ENCODE peak calls at places on chromosomes 16 and 17, in four cellular contexts. One of them, this sample, is unnamed.

GRCh38 chr17:9973689-9974459 is 68.8 kb upstream of the RCVRN start:
- DNase-seq in GM12878: no peak
- DNase-seq in T47D: no peak
- DNase-seq in K562: no peak
- DNase-seq in this sample: no peak

GRCh38 chr17:48153711-48154642 is 46.4 kb downstream of the SNX11 start:
- DNase-seq in GM12878: no peak
- DNase-seq in T47D: peak; percentile 62
- DNase-seq in K562: peak; percentile 65
- DNase-seq in this sample: peak; percentile 62

GRCh38 chr17:73815474-73815873 is 171.2 kb upstream of the SDK2 start:
- DNase-seq in GM12878: no peak
- DNase-seq in T47D: no peak
- DNase-seq in K562: no peak
- DNase-seq in this sample: no peak

GRCh38 chr17:36072431-36073121 is 8.5 kb downstream of the CCL18 start:
- DNase-seq in GM12878: peak; percentile 69
- DNase-seq in K562: peak; percentile 80
- DNase-seq in T47D: no peak
- DNase-seq in this sample: peak; percentile 62

GRCh38 chr17:68906638-68907037 is 48.6 kb downstream of the ABCA8 start:
- DNase-seq in GM12878: no peak
- DNase-seq in T47D: no peak
- DNase-seq in K562: no peak
- DNase-seq in this sample: peak; percentile 24

GRCh38 chr17:1627987-1628855 is at the start of gene SLC43A2:
- DNase-seq in T47D: peak; percentile 95
- DNase-seq in K562: peak; percentile 87
- DNase-seq in GM12878: no peak
- DNase-seq in this sample: peak; percentile 97

GRCh38 chr16:1066584-1067172 is 5.9 kb upstream of the SSTR5 start:
- DNase-seq in GM12878: no peak
- DNase-seq in T47D: no peak
- DNase-seq in K562: no peak
- DNase-seq in this sample: no peak

GRCh38 chr17:83179378-83179777 is 100.0 kb downstream of the METRNL start:
- DNase-seq in GM12878: no peak
- DNase-seq in T47D: no peak
- DNase-seq in K562: no peak
- DNase-seq in this sample: no peak

GRCh38 chr16:88588754-88589153 is 18.6 kb downstream of the ZC3H18 start:
- DNase-seq in K562: no peak
- DNase-seq in T47D: no peak
- DNase-seq in GM12878: no peak
- DNase-seq in this sample: no peak

GRCh38 chr16:10929853-10930754 is 12.2 kb downstream of the DEXI start:
- DNase-seq in T47D: no peak
- DNase-seq in GM12878: no peak
- DNase-seq in K562: no peak
- DNase-seq in this sample: no peak

GRCh38 chr16:85415196-85415988 is 197.7 kb upstream of the GSE1 start:
- DNase-seq in K562: no peak
- DNase-seq in GM12878: no peak
- DNase-seq in T47D: no peak
- DNase-seq in this sample: peak; percentile 69

GRCh38 chr16:85418978-85419491 is 194.1 kb upstream of the GSE1 start:
- DNase-seq in K562: no peak
- DNase-seq in GM12878: no peak
- DNase-seq in T47D: no peak
- DNase-seq in this sample: no peak

GRCh38 chr16:85413713-85414663 is 199.1 kb upstream of the GSE1 start:
- DNase-seq in GM12878: no peak
- DNase-seq in T47D: no peak
- DNase-seq in K562: no peak
- DNase-seq in this sample: no peak

GRCh38 chr16:85417156-85417860 is 195.8 kb upstream of the GSE1 start:
- DNase-seq in K562: no peak
- DNase-seq in T47D: no peak
- DNase-seq in GM12878: no peak
- DNase-seq in this sample: no peak

GRCh38 chr16:85416267-85417109 is 196.6 kb upstream of the GSE1 start:
- DNase-seq in T47D: peak; percentile 95
- DNase-seq in K562: peak; percentile 96
- DNase-seq in GM12878: no peak
- DNase-seq in this sample: peak; percentile 79
- TF ChIP-seq JUND in T47D: no peak
- TF ChIP-seq JUND in K562: no peak
- TF ChIP-seq JUND in GM12878: no peak
- TF ChIP-seq JUND in this sample: no peak

DNA sequence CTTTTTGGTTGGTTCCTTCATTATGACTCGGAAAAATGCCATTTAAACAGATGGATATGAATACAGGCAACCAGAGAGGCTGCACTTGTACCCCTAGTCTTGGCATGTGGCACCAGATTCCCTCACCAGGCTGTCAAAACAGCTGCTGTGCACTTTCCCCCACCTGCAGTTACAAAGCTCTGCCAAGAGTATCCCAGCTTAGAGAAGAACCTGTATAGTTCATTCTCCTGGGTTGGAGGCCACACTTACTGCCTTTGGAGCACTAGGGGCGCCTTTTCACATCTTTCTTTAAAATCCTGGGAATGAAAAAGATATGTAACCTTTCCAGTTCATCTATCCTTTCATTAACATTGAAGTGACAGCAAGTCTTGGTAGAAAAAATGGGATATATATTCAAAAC is 190.4 kb downstream of the KIF2B start:
- DNase-seq in K562: no peak
- DNase-seq in GM12878: no peak
- DNase-seq in T47D: no peak
- DNase-seq in this sample: no peak
- TF ChIP-seq JUND in K562: no peak
- TF ChIP-seq JUND in GM12878: no peak
- TF ChIP-seq JUND in T47D: no peak
- TF ChIP-seq JUND in this sample: no peak

GRCh38 chr17:44971776-44972483 is 3.8 kb upstream of the C1QL1 start:
- DNase-seq in K562: no peak
- DNase-seq in T47D: no peak
- DNase-seq in GM12878: no peak
- DNase-seq in this sample: no peak

GRCh38 chr17:44968225-44969143 is at the start of gene C1QL1:
- DNase-seq in GM12878: no peak
- DNase-seq in K562: peak; percentile 99
- DNase-seq in T47D: peak; percentile 100
- DNase-seq in this sample: peak; percentile 100

GRCh38 chr17:44967907-44968224 is 237 bp downstream of the C1QL1 start:
- DNase-seq in T47D: no peak
- DNase-seq in K562: no peak
- DNase-seq in GM12878: no peak
- DNase-seq in this sample: no peak

GRCh38 chr17:44969144-44969780 is 1.2 kb upstream of the C1QL1 start:
- DNase-seq in T47D: no peak
- DNase-seq in GM12878: no peak
- DNase-seq in K562: no peak
- DNase-seq in this sample: peak; percentile 19

DNA sequence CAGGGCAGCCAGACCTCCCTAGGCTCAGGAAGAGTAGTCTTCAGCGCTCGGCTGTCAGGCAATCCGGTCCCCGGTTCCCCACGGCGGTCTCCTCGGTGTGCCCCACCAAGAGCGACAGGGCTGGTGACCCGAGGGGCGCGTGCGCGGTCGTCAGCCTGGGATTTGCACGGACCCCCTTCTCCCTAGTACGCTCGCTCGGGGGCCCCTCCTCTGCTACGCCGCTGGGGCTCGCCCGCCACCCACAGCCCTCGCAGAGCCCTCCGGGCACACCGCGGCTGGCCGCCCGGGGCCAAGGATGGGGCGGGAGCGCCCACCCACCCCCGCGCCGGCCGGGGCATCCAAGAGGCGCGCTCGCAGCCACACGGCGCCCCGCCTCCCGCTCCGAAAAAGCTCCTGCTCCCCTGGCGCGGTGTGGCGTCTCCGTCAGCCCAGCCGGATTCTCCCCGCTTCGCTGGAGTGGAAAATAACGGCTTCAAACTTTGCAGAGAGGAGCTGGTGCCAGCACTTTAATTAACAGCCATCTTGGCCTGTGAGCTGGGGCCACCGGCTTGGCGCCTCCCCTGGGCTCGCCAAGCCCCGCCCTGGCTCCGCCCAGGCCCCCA is 2.1 kb upstream of the C1QL1 start:
- DNase-seq in T47D: no peak
- DNase-seq in GM12878: no peak
- DNase-seq in K562: peak; percentile 35
- DNase-seq in this sample: peak; percentile 77
- TF ChIP-seq JUND in T47D: no peak
- TF ChIP-seq JUND in GM12878: no peak
- TF ChIP-seq JUND in K562: no peak
- TF ChIP-seq JUND in this sample: no peak

DNA sequence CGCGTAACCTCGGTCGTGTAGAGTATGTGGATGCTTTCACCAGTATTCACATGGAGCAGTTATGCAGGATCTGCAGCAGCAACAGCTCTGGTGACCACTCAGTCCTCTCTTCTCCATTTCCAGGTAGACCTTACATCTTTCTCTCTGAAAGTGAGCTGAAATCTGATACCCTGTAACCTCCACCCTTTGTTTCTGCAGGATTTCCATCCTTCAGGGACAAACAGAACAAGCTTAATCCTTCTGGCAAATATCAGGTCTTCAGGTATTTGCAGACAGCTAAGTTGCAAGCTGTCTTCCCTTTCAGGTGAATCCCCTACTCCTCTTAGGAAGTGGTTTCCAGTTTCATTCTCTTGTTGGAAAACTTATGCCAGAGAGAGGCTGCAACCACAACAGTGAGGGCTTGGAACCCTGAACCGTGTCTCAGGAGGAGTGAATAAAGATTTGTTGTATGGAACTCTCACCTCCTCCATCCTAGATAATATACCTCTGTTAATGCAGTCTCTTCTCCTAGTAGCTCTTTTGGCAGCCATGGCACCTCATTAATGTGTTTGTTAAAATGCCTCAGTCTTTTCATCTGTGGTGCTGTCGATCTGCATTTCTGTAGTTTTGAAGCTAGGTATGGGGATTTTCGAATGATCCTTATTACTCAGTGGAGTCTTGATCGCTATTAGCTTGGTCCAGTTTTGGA is 172.5 kb downstream of the PRKCA start:
- DNase-seq in K562: no peak
- DNase-seq in T47D: no peak
- DNase-seq in GM12878: no peak
- DNase-seq in this sample: no peak
- TF ChIP-seq JUND in K562: no peak
- TF ChIP-seq JUND in T47D: no peak
- TF ChIP-seq JUND in GM12878: no peak
- TF ChIP-seq JUND in this sample: no peak

This sample was measured in SK-N-SH.